ENCODE peak calls at places on chromosomes 1 and 21, in four cellular contexts. One of them, this sample, is unnamed.

GRCh38 chr21:32520885-32521735 is 64.2 kb downstream of the TCP10L start:
- DNase-seq in OCI-LY7: no peak
- DNase-seq in neural progenitor cell: no peak
- DNase-seq in SK-N-SH: peak; percentile 62
- DNase-seq in this sample: peak; percentile 75

GRCh38 chr1:76240321-76240720 is 165.8 kb downstream of the ST6GALNAC3 start:
- DNase-seq in SK-N-SH: no peak
- DNase-seq in neural progenitor cell: no peak
- DNase-seq in OCI-LY7: peak; percentile 10
- DNase-seq in this sample: no peak

GRCh38 chr1:190124068-190124467 is 353.6 kb downstream of the BRINP3 start:
- DNase-seq in neural progenitor cell: no peak
- DNase-seq in OCI-LY7: no peak
- DNase-seq in SK-N-SH: no peak
- DNase-seq in this sample: no peak

GRCh38 chr1:2133039-2133878 is 61.3 kb downstream of the FAAP20 start:
- DNase-seq in OCI-LY7: peak; percentile 98
- DNase-seq in SK-N-SH: peak; percentile 96
- DNase-seq in neural progenitor cell: peak; percentile 100
- DNase-seq in this sample: peak; percentile 98

GRCh38 chr1:75234499-75235064 is 100.4 kb downstream of the LHX8 start:
- DNase-seq in neural progenitor cell: no peak
- DNase-seq in OCI-LY7: no peak
- DNase-seq in SK-N-SH: peak; percentile 16
- DNase-seq in this sample: no peak

GRCh38 chr1:186887198-186887597 is 58.4 kb downstream of the PLA2G4A start:
- DNase-seq in OCI-LY7: no peak
- DNase-seq in neural progenitor cell: no peak
- DNase-seq in SK-N-SH: no peak
- DNase-seq in this sample: no peak

GRCh38 chr1:167210966-167211674 is 9.6 kb upstream of the POU2F1 start:
- DNase-seq in OCI-LY7: no peak
- DNase-seq in SK-N-SH: no peak
- DNase-seq in neural progenitor cell: no peak
- DNase-seq in this sample: no peak

GRCh38 chr1:107640207-107640606 is 324.8 kb downstream of the VAV3 start:
- DNase-seq in OCI-LY7: no peak
- DNase-seq in neural progenitor cell: no peak
- DNase-seq in SK-N-SH: no peak
- DNase-seq in this sample: peak; percentile 41

GRCh38 chr1:183925947-183926346 is 111.6 kb downstream of the COLGALT2 start:
- DNase-seq in SK-N-SH: no peak
- DNase-seq in OCI-LY7: no peak
- DNase-seq in neural progenitor cell: no peak
- DNase-seq in this sample: no peak

GRCh38 chr1:92317836-92318493 is 19.1 kb downstream of the RPAP2 start:
- DNase-seq in neural progenitor cell: no peak
- DNase-seq in SK-N-SH: no peak
- DNase-seq in OCI-LY7: no peak
- DNase-seq in this sample: no peak

GRCh38 chr1:228998179-228998578 is 262.9 kb downstream of the RHOU start:
- DNase-seq in SK-N-SH: no peak
- DNase-seq in OCI-LY7: no peak
- DNase-seq in neural progenitor cell: no peak
- DNase-seq in this sample: no peak

GRCh38 chr21:37974081-37974480 is 57.8 kb upstream of the KCNJ6 start:
- DNase-seq in OCI-LY7: no peak
- DNase-seq in SK-N-SH: no peak
- DNase-seq in neural progenitor cell: no peak
- DNase-seq in this sample: no peak

GRCh38 chr1:202143011-202143767 is 1.3 kb downstream of the ARL8A start:
- DNase-seq in SK-N-SH: peak; percentile 53
- DNase-seq in OCI-LY7: peak; percentile 68
- DNase-seq in neural progenitor cell: no peak
- DNase-seq in this sample: peak; percentile 69

GRCh38 chr1:99553301-99553700 is 92.6 kb upstream of the PALMD start:
- DNase-seq in OCI-LY7: no peak
- DNase-seq in neural progenitor cell: no peak
- DNase-seq in SK-N-SH: no peak
- DNase-seq in this sample: no peak

GRCh38 chr1:205813755-205814058 is 709 bp upstream of the SLC41A1 start:
- DNase-seq in OCI-LY7: no peak
- DNase-seq in neural progenitor cell: no peak
- DNase-seq in SK-N-SH: no peak
- DNase-seq in this sample: no peak

GRCh38 chr1:28971980-28972771 is 57.8 kb downstream of the EPB41 start:
- DNase-seq in OCI-LY7: no peak
- DNase-seq in neural progenitor cell: no peak
- DNase-seq in SK-N-SH: no peak
- DNase-seq in this sample: no peak

GRCh38 chr1:189678779-189679178 is 798.9 kb downstream of the BRINP3 start:
- DNase-seq in OCI-LY7: no peak
- DNase-seq in neural progenitor cell: no peak
- DNase-seq in SK-N-SH: no peak
- DNase-seq in this sample: no peak

GRCh38 chr1:42319871-42320484 is 15.1 kb downstream of the FOXJ3 start:
- DNase-seq in neural progenitor cell: no peak
- DNase-seq in SK-N-SH: no peak
- DNase-seq in OCI-LY7: no peak
- DNase-seq in this sample: no peak

GRCh38 chr1:150156868-150157603 is 7.3 kb downstream of the PLEKHO1 start:
- DNase-seq in OCI-LY7: no peak
- DNase-seq in neural progenitor cell: no peak
- DNase-seq in SK-N-SH: no peak
- DNase-seq in this sample: no peak

GRCh38 chr1:233094691-233095090 is 144.3 kb downstream of the NTPCR start:
- DNase-seq in neural progenitor cell: no peak
- DNase-seq in OCI-LY7: no peak
- DNase-seq in SK-N-SH: no peak
- DNase-seq in this sample: no peak

GRCh38 chr21:35952651-35953340 is 107.5 kb downstream of the SETD4 start:
- DNase-seq in neural progenitor cell: no peak
- DNase-seq in OCI-LY7: no peak
- DNase-seq in SK-N-SH: no peak
- DNase-seq in this sample: no peak

GRCh38 chr1:154787171-154787570 is 82.9 kb downstream of the KCNN3 start:
- DNase-seq in neural progenitor cell: no peak
- DNase-seq in SK-N-SH: no peak
- DNase-seq in OCI-LY7: no peak
- DNase-seq in this sample: no peak

GRCh38 chr1:167820684-167821355 is 93.1 kb downstream of the ADCY10 start:
- DNase-seq in OCI-LY7: no peak
- DNase-seq in neural progenitor cell: no peak
- DNase-seq in SK-N-SH: no peak
- DNase-seq in this sample: no peak

GRCh38 chr1:187413770-187414169 is 585.0 kb downstream of the PLA2G4A start:
- DNase-seq in neural progenitor cell: no peak
- DNase-seq in SK-N-SH: no peak
- DNase-seq in OCI-LY7: no peak
- DNase-seq in this sample: no peak

GRCh38 chr1:83828456-83828855 is 170.5 kb downstream of the TTLL7 start:
- DNase-seq in SK-N-SH: no peak
- DNase-seq in OCI-LY7: no peak
- DNase-seq in neural progenitor cell: no peak
- DNase-seq in this sample: no peak

GRCh38 chr1:155982106-155982505 is 3.8 kb upstream of the ARHGEF2 start:
- DNase-seq in OCI-LY7: no peak
- DNase-seq in neural progenitor cell: no peak
- DNase-seq in SK-N-SH: no peak
- DNase-seq in this sample: no peak

GRCh38 chr1:59214764-59215208 is 82.1 kb upstream of the FGGY start:
- DNase-seq in SK-N-SH: no peak
- DNase-seq in neural progenitor cell: no peak
- DNase-seq in OCI-LY7: no peak
- DNase-seq in this sample: peak; percentile 74

GRCh38 chr1:34426325-34426896 is 249.7 kb downstream of the C1orf94 start:
- DNase-seq in OCI-LY7: no peak
- DNase-seq in neural progenitor cell: no peak
- DNase-seq in SK-N-SH: no peak
- DNase-seq in this sample: no peak

GRCh38 chr1:191099696-191100095 is 622.0 kb upstream of the BRINP3 start:
- DNase-seq in OCI-LY7: no peak
- DNase-seq in SK-N-SH: no peak
- DNase-seq in neural progenitor cell: no peak
- DNase-seq in this sample: no peak

GRCh38 chr1:205842177-205842576 is 7.8 kb downstream of the PM20D1 start:
- DNase-seq in OCI-LY7: no peak
- DNase-seq in SK-N-SH: peak; percentile 53
- DNase-seq in neural progenitor cell: peak; percentile 21
- DNase-seq in this sample: no peak

GRCh38 chr1:206633708-206634121 is 1.6 kb upstream of the DYRK3 start:
- DNase-seq in OCI-LY7: no peak
- DNase-seq in SK-N-SH: no peak
- DNase-seq in neural progenitor cell: peak; percentile 5
- DNase-seq in this sample: no peak

GRCh38 chr1:7369866-7370265 is 401.2 kb upstream of the VAMP3 start:
- DNase-seq in OCI-LY7: no peak
- DNase-seq in neural progenitor cell: no peak
- DNase-seq in SK-N-SH: no peak
- DNase-seq in this sample: no peak

GRCh38 chr1:7372477-7373120 is 398.5 kb upstream of the VAMP3 start:
- DNase-seq in neural progenitor cell: no peak
- DNase-seq in SK-N-SH: no peak
- DNase-seq in OCI-LY7: no peak
- DNase-seq in this sample: no peak

GRCh38 chr1:7373936-7374760 is 396.9 kb upstream of the VAMP3 start:
- DNase-seq in SK-N-SH: no peak
- DNase-seq in neural progenitor cell: no peak
- DNase-seq in OCI-LY7: no peak
- DNase-seq in this sample: no peak

GRCh38 chr1:7373251-7373650 is 397.8 kb upstream of the VAMP3 start:
- DNase-seq in SK-N-SH: no peak
- DNase-seq in neural progenitor cell: no peak
- DNase-seq in OCI-LY7: no peak
- DNase-seq in this sample: no peak

DNA sequence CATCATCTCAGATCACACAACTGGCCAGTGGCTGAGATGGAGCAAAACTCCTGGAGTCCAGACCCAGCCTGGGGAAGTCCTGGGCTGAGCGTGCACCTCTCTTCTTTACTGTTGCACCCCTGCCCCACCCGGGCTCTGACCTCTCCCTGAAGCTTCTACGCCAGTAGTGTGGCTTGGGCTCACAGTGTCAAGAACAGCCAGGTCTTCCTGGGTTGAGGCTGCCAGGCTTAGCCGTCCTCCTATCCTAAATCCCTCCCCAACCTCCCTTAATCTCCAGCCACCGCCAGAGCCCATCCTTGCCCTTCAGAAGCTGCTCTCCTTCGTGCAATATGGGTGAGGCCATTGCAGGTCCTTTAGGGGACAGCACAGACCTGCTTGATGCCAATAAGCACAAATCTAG is 399.2 kb upstream of the VAMP3 start:
- DNase-seq in SK-N-SH: no peak
- DNase-seq in OCI-LY7: no peak
- DNase-seq in neural progenitor cell: no peak
- DNase-seq in this sample: no peak
- H3K4me1 ChIP-seq in SK-N-SH: peaks cover 29% of the 10 kb centered on the region
- H3K4me1 ChIP-seq in OCI-LY7: no peaks in the 10 kb centered on the region
- H3K4me1 ChIP-seq in neural progenitor cell: peaks cover 22% of the 10 kb centered on the region
- H3K4me1 ChIP-seq in this sample: no peaks in the 10 kb centered on the region

GRCh38 chr21:24939288-24939687 is 668.0 kb downstream of the MRPL39 start:
- DNase-seq in SK-N-SH: no peak
- DNase-seq in neural progenitor cell: no peak
- DNase-seq in OCI-LY7: no peak
- DNase-seq in this sample: no peak
- H3K9me3 ChIP-seq in SK-N-SH: no peaks in the 10 kb centered on the region
- H3K9me3 ChIP-seq in neural progenitor cell: peaks cover 4% of the 10 kb centered on the region
- H3K9me3 ChIP-seq in OCI-LY7: no peaks in the 10 kb centered on the region
- H3K9me3 ChIP-seq in this sample: no peaks in the 10 kb centered on the region

GRCh38 chr1:93605026-93605425 is 76.6 kb downstream of the BCAR3 start:
- DNase-seq in SK-N-SH: no peak
- DNase-seq in neural progenitor cell: no peak
- DNase-seq in OCI-LY7: no peak
- DNase-seq in this sample: no peak

GRCh38 chr1:93602101-93602500 is 79.5 kb downstream of the BCAR3 start:
- DNase-seq in OCI-LY7: no peak
- DNase-seq in neural progenitor cell: no peak
- DNase-seq in SK-N-SH: no peak
- DNase-seq in this sample: no peak

GRCh38 chr1:93603106-93603505 is 78.5 kb downstream of the BCAR3 start:
- DNase-seq in neural progenitor cell: no peak
- DNase-seq in SK-N-SH: no peak
- DNase-seq in OCI-LY7: no peak
- DNase-seq in this sample: no peak

GRCh38 chr1:93604411-93604810 is 77.2 kb downstream of the BCAR3 start:
- DNase-seq in SK-N-SH: no peak
- DNase-seq in OCI-LY7: no peak
- DNase-seq in neural progenitor cell: no peak
- DNase-seq in this sample: no peak

GRCh38 chr1:93603581-93603980 is 78.1 kb downstream of the BCAR3 start:
- DNase-seq in SK-N-SH: no peak
- DNase-seq in neural progenitor cell: no peak
- DNase-seq in OCI-LY7: no peak
- DNase-seq in this sample: no peak
- H3K4me1 ChIP-seq in SK-N-SH: peaks cover 59% of the 10 kb centered on the region
- H3K4me1 ChIP-seq in neural progenitor cell: peaks cover 4% of the 10 kb centered on the region
- H3K4me1 ChIP-seq in OCI-LY7: no peaks in the 10 kb centered on the region
- H3K4me1 ChIP-seq in this sample: peaks cover 14% of the 10 kb centered on the region

DNA sequence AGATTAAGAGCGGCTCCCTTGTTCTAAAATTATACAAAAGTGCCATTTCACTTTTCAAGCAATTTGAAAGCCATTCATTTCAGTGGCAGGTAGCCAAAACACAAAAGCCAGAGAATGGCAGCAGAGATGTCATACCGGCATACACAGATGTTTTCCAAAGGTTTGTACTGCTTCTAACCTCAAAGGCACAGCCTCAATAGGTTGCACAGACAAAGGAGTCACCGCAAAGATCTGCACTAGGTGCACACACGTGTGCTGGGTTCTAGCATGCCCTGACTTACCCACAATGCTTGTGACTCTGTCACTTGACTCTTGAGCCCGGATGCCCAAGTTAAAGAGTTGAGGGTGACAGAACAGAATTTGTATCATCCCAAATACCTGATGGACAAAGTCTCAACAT is 448.9 kb upstream of the ADGRL2 start:
- DNase-seq in OCI-LY7: no peak
- DNase-seq in SK-N-SH: no peak
- DNase-seq in neural progenitor cell: no peak
- DNase-seq in this sample: no peak
- H3K9me3 ChIP-seq in OCI-LY7: no peaks in the 10 kb centered on the region
- H3K9me3 ChIP-seq in SK-N-SH: no peaks in the 10 kb centered on the region
- H3K9me3 ChIP-seq in neural progenitor cell: no peaks in the 10 kb centered on the region
- H3K9me3 ChIP-seq in this sample: no peaks in the 10 kb centered on the region

This sample was measured in lower lobe of right lung.